ENCODE peak calls at places on chromosomes 13 and 19, in six cellular contexts. B is K562, G is H1, M is GM12892, N is GM12878, J is HepG2. P is an unnamed sample.
A peak's percentile ranks its signal among the peaks of the same experiment; 100 is the strongest.

GRCh38 chr13:114269281-114269770 is 12.1 kb upstream of the UPF3A start:
- DNase-seq in B (no peak), G (no peak), M (no peak), N (no peak), J (no peak), P (no peak)

GRCh38 chr19:42291437-42291815 is 10.5 kb upstream of the PRR19 start:
- DNase-seq in B (no peak), G (no peak), M (no peak), N (no peak), J (no peak), P (no peak)

GRCh38 chr19:15316498-15316897 is 15.8 kb downstream of the BRD4 start:
- DNase-seq in B (no peak), G (no peak), M (no peak), N (peak; percentile 42), J (no peak), P (no peak)

GRCh38 chr19:55304279-55304978 is 20.6 kb downstream of the BRSK1 start:
- DNase-seq in B (peak; percentile 71), G (peak; percentile 67), M (peak; percentile 69), N (no peak), J (peak; percentile 50), P (no peak)

GRCh38 chr19:33784432-33784831 is 12.2 kb upstream of the KCTD15 start:
- DNase-seq in B (no peak), G (no peak), M (no peak), N (no peak), J (no peak), P (no peak)

GRCh38 chr19:16041571-16042386 is 34.5 kb upstream of the TPM4 start:
- DNase-seq in B (peak; percentile 94), G (peak; percentile 99), M (peak; percentile 76), N (no peak), J (peak; percentile 52), P (peak; percentile 69)

GRCh38 chr13:97945342-97945741 is 8.1 kb upstream of the IPO5 start:
- DNase-seq in B (no peak), G (no peak), M (no peak), N (no peak), J (no peak), P (no peak)

GRCh38 chr13:23889598-23890224 is 511 bp upstream of the MIPEP start:
- DNase-seq in B (no peak), G (no peak), M (no peak), N (no peak), J (no peak), P (no peak)

GRCh38 chr13:40624338-40624737 is 42.1 kb downstream of the FOXO1 start:
- DNase-seq in B (no peak), G (no peak), M (no peak), N (no peak), J (no peak), P (no peak)

GRCh38 chr19:17370026-17370587 is 7.0 kb downstream of the PLVAP start:
- DNase-seq in B (no peak), G (no peak), M (no peak), N (peak; percentile 94), J (no peak), P (no peak)

GRCh38 chr13:48334534-48335127 is 31.1 kb downstream of the RB1 start:
- DNase-seq in B (no peak), G (no peak), M (no peak), N (peak; percentile 24), J (peak; percentile 36), P (no peak)

GRCh38 chr13:44764334-44764733 is 188.2 kb upstream of the TSC22D1 start:
- DNase-seq in B (no peak), G (no peak), M (no peak), N (no peak), J (no peak), P (no peak)

GRCh38 chr13:50006426-50007135 is 8.7 kb upstream of the KCNRG start:
- DNase-seq in B (no peak), G (no peak), M (no peak), N (no peak), J (no peak), P (no peak)

GRCh38 chr13:40341501-40341900 is 324.9 kb downstream of the FOXO1 start:
- DNase-seq in B (no peak), G (peak; percentile 39), M (no peak), N (no peak), J (no peak), P (no peak)

GRCh38 chr19:19120308-19121156 is 17.7 kb downstream of the TMEM161A start:
- DNase-seq in B (peak; percentile 99), G (peak; percentile 100), M (no peak), N (no peak), J (peak; percentile 35), P (no peak)

GRCh38 chr13:24212254-24212653 is 51.7 kb downstream of the SPATA13 start:
- DNase-seq in B (no peak), G (no peak), M (no peak), N (no peak), J (no peak), P (no peak)

GRCh38 chr13:40083841-40084240 is 428.4 kb downstream of the COG6 start:
- DNase-seq in B (no peak), G (no peak), M (no peak), N (no peak), J (no peak), P (no peak)

DNA sequence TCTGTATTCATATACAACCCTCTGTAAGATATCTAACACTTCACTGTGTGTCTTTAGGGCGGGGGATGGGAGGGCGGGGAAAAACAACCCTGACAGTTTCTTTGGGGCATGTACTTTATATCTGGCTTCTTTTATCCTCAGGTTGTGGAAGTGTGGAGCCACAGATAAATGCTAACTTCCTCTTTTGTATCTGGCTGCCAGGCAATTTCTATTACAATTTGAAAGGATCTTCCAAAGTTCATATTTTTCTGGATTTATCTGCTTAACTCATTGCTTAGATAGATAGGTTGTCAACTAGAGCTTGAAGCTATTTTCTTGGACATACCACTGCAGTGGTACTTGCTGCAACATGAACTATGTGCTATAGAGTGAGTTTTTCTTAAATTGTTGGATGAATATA is 393.0 kb downstream of the LMO7 start:
- DNase-seq in B (no peak), G (no peak), M (no peak), N (no peak), J (no peak), P (no peak)
- TF ChIP-seq TAF1 in B (no peak), G (no peak), M (no peak), N (no peak), J (no peak), P (no peak)

GRCh38 chr19:2507109-2507508 is 31.2 kb downstream of the GADD45B start:
- DNase-seq in B (no peak), G (no peak), M (no peak), N (no peak), J (peak; percentile 92), P (no peak)
- TF ChIP-seq POLR2A in B (no peak), G (no peak), M (no peak), N (no peak), J (no peak), P (no peak)

DNA sequence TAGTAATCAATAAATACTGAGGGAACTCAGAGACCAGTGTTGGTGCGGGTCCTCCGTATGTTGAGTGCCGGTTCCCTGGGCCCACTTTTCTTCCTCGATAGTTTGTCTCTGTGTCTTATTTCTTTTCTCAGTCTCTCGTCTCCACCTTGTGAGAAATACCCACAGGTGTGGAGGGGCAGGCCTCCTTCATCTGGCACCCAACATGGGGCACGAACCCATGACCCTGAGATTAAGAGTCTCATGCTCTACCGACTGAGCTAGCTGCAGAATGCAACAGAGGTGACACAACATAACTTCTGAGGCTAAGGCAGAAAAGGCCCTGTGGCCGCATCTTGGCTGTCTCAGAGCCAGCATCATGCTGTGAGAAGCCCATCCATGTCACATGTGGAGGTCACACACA is 5.3 kb upstream of the ZNF613 start:
- DNase-seq in B (no peak), G (no peak), M (no peak), N (no peak), J (no peak), P (no peak)
- TF ChIP-seq TAF1 in B (no peak), G (no peak), M (no peak), N (no peak), J (no peak), P (no peak)

DNA sequence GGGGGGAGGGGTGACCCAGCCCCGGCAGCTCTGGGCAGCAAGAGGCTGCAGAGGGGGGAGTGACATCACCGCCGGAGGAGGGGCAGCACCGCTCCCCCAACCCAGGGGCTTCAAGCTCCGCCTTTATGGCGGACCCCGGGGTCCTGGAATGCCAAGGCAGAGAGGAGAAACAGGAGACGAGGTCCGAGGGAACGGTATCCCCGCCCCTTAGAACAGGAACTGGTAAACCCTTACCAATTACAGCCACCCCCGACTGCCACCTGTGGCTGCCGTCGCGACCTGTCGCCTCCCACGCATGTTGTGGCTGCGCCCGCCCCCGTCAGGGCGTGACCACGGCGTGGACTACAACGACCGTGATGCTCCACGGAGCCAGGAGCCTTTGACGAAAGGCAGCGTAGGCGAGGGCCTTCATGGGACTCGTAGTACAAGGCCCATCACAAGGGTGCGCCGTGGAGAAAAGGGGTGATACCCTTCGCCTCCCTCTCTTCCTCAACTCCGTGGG is 4.1 kb upstream of the KCNC3 start:
- DNase-seq in B (peak; percentile 71), G (peak; percentile 93), M (peak; percentile 76), N (peak; percentile 82), J (peak; percentile 72), P (no peak)
- TF ChIP-seq POLR2A in B (no peak), G (peak; percentile 34), M (peak; percentile 55), N (peak; percentile 86), J (no peak), P (peak; percentile 16)

DNA sequence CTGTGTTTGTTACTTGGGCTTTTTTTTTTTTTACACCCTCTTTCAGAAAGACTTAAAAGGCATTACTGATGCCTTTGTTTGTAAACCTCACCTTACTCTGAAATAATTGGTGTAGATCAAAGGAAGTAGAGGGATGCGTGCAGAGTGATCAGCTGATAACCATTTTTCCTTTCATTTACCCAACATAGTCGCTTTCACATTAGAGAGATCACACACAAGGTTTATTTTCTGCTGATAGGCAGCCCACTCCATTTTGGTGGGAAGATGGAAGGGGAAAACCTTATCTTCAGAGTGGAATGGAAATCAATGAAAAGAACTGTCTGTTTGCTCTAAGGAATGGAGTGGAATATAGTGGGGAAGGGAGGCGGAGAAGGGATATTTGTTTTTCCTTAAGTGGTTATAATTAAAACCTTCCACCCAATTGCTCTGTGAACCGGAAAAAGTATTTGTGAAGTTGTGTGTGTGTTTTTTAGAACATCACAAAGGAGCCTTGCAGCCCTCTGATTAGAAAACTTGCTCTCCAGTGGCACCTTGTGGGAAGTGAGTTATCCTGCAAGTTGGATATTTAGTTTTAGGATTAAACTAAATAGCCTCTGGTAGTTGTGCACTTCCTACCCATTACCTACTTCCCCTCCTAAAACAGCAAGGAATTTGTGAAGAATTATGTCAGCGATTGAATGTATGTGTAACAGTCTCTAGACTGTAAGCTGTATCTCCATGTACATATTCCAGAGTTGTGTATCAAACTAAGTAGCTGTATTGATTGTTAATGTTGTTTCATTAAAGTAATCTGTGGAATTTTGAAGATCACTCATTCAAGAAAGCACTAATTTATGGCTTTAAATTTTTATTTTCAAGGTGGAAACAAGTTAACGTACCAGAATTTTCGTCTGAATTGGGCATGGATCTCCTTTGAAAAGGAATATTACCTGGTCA is 76.8 kb downstream of the FREM2 start:
- DNase-seq in B (no peak), G (no peak), M (no peak), N (no peak), J (peak; percentile 16), P (no peak)
- TF ChIP-seq TAF1 in B (no peak), G (no peak), M (no peak), N (no peak), J (no peak), P (no peak)